ENCODE peak calls at places on chromosome 7, in nine cellular contexts. C is right lobe of liver, A is heart left ventricle, R is fibroblast of pulmonary artery, T is heart right ventricle, I is tibial artery, F is MCF 10A, E is cardiac muscle cell, Y is mammary epithelial cell. S is an unnamed sample.

GRCh38 chr7:157155959-157156358 is 17.2 kb downstream of the UBE3C start:
- DNase-seq in E (no peak), I (no peak), Y (no peak), C (no peak), R (no peak), F (no peak), A (no peak), T (no peak), S (no peak)

GRCh38 chr7:50863053-50863452 is 80.4 kb upstream of the GRB10 start:
- DNase-seq in T (no peak), C (no peak), E (no peak), A (no peak), R (no peak), Y (no peak), F (no peak), I (no peak), S (no peak)

GRCh38 chr7:66330961-66331360 is 125.8 kb downstream of the TPST1 start:
- DNase-seq in E (peak), A (peak), I (peak), C (peak), Y (no peak), T (peak), R (peak), F (no peak), S (peak)

GRCh38 chr7:54967384-54967783 is 51.4 kb upstream of the EGFR start:
- DNase-seq in T (no peak), C (no peak), A (no peak), Y (peak), E (no peak), R (peak), F (peak), I (no peak), S (no peak)

GRCh38 chr7:101996131-101996691 is 178.8 kb downstream of the CUX1 start:
- DNase-seq in R (no peak), Y (no peak), T (no peak), F (no peak), I (no peak), C (no peak), E (no peak), A (no peak), S (no peak)

GRCh38 chr7:155020996-155021395 is 18.1 kb upstream of the PAXIP1 start:
- DNase-seq in R (no peak), I (no peak), Y (no peak), A (no peak), C (no peak), F (no peak), T (no peak), E (no peak), S (no peak)

GRCh38 chr7:149776848-149777407 is 3.5 kb upstream of the ZNF467 start:
- DNase-seq in F (no peak), C (no peak), A (no peak), R (no peak), Y (no peak), E (no peak), T (no peak), I (no peak), S (no peak)

GRCh38 chr7:6365451-6365850 is 82.3 kb downstream of the DAGLB start:
- DNase-seq in T (no peak), Y (no peak), A (peak), I (no peak), C (no peak), R (no peak), E (no peak), F (no peak), S (no peak)

GRCh38 chr7:150567846-150568245 is 656 bp downstream of the GIMAP4 start:
- DNase-seq in E (no peak), F (no peak), C (no peak), T (no peak), A (no peak), R (no peak), Y (no peak), I (no peak), S (no peak)

GRCh38 chr7:11327633-11328032 is 354.0 kb downstream of the PHF14 start:
- DNase-seq in Y (no peak), C (no peak), F (no peak), A (no peak), E (no peak), I (no peak), R (no peak), T (no peak), S (no peak)

GRCh38 chr7:144481863-144482262 is 78.4 kb upstream of the NOBOX start:
- DNase-seq in T (no peak), F (no peak), C (no peak), E (no peak), R (peak), Y (no peak), I (no peak), A (no peak), S (no peak)

GRCh38 chr7:19674266-19674960 is 34.4 kb downstream of the POLR1F start:
- DNase-seq in R (peak), F (no peak), A (no peak), Y (peak), I (no peak), T (no peak), C (no peak), E (peak), S (no peak)

GRCh38 chr7:155729847-155730246 is 82.4 kb downstream of the SHH start:
- DNase-seq in I (no peak), R (peak), E (peak), C (no peak), T (no peak), F (peak), A (peak), Y (peak), S (peak)

GRCh38 chr7:74051629-74052410 is 23.8 kb downstream of the ELN start:
- DNase-seq in C (no peak), R (peak), E (peak), F (peak), Y (no peak), A (no peak), I (no peak), T (no peak), S (peak)

GRCh38 chr7:50359995-50360925 is 55.7 kb downstream of the IKZF1 start:
- DNase-seq in Y (no peak), T (no peak), F (peak), E (peak), I (no peak), C (no peak), R (no peak), A (no peak), S (peak)

GRCh38 chr7:126462405-126462804 is 790.3 kb downstream of the GRM8 start:
- DNase-seq in E (no peak), Y (no peak), T (no peak), I (no peak), C (no peak), A (no peak), F (no peak), R (no peak), S (no peak)

GRCh38 chr7:132073920-132074589 is 502.2 kb downstream of the PLXNA4 start:
- DNase-seq in T (peak), R (no peak), F (no peak), Y (no peak), C (no peak), E (no peak), I (no peak), A (peak), S (no peak)

GRCh38 chr7:87627634-87627994 is 584 bp upstream of the RUNDC3B start:
- DNase-seq in F (no peak), A (peak), E (no peak), R (peak), I (no peak), Y (no peak), C (peak), T (peak), S (peak)

GRCh38 chr7:21192662-21193061 is 235.2 kb upstream of the SP4 start:
- DNase-seq in F (peak), E (no peak), I (no peak), Y (peak), R (no peak), C (no peak), T (no peak), A (no peak), S (no peak)

GRCh38 chr7:127252736-127253288 is at the start of gene GRM8:
- DNase-seq in I (peak), T (peak), C (peak), A (no peak), E (peak), R (peak), Y (peak), F (no peak), S (peak)

GRCh38 chr7:139772837-139773236 is 5.0 kb downstream of the HIPK2 start:
- DNase-seq in Y (no peak), F (no peak), T (no peak), I (no peak), A (no peak), R (no peak), C (no peak), E (no peak), S (no peak)

GRCh38 chr7:4069268-4070095 is 612.6 kb upstream of the FOXK1 start:
- DNase-seq in A (no peak), F (no peak), E (no peak), I (no peak), Y (no peak), R (no peak), T (no peak), C (no peak), S (no peak)

GRCh38 chr7:5041047-5041446 is 4.6 kb upstream of the RBAK start:
- DNase-seq in T (no peak), R (no peak), Y (no peak), A (no peak), C (no peak), I (no peak), E (no peak), F (no peak), S (no peak)

GRCh38 chr7:36794689-36795088 is 70.4 kb upstream of the AOAH start:
- DNase-seq in R (peak), Y (peak), E (peak), A (no peak), I (no peak), C (no peak), F (peak), T (no peak), S (peak)

GRCh38 chr7:69695998-69696657 is 97.9 kb downstream of the AUTS2 start:
- DNase-seq in Y (no peak), R (no peak), I (no peak), A (no peak), E (no peak), C (no peak), F (no peak), T (no peak), S (no peak)

GRCh38 chr7:98051118-98051744 is 55.4 kb upstream of the LMTK2 start:
- DNase-seq in T (no peak), I (no peak), E (no peak), R (no peak), F (no peak), Y (no peak), A (no peak), C (no peak), S (no peak)

GRCh38 chr7:2002561-2003450 is 229.9 kb downstream of the MAD1L1 start:
- DNase-seq in Y (no peak), F (no peak), T (peak), I (peak), A (peak), C (peak), E (no peak), R (no peak), S (peak)

GRCh38 chr7:43308913-43309789 is 196.7 kb downstream of the HECW1 start:
- DNase-seq in T (no peak), C (no peak), A (no peak), R (no peak), E (no peak), F (no peak), Y (no peak), I (no peak), S (no peak)

GRCh38 chr7:99127636-99128035 is 16.3 kb downstream of the SMURF1 start:
- DNase-seq in I (no peak), T (no peak), A (no peak), R (peak), C (no peak), Y (no peak), F (no peak), E (no peak), S (no peak)

GRCh38 chr7:99128076-99128950 is 15.6 kb downstream of the SMURF1 start:
- DNase-seq in T (no peak), I (no peak), E (no peak), C (no peak), Y (no peak), F (no peak), R (no peak), A (no peak), S (no peak)

GRCh38 chr7:99131290-99131689 is 12.6 kb downstream of the SMURF1 start:
- DNase-seq in F (no peak), A (no peak), I (no peak), E (no peak), C (no peak), R (no peak), T (no peak), Y (no peak), S (no peak)

GRCh38 chr7:99129001-99129400 is 14.9 kb downstream of the SMURF1 start:
- DNase-seq in A (no peak), F (peak), C (no peak), T (no peak), I (no peak), Y (no peak), R (no peak), E (no peak), S (no peak)

GRCh38 chr7:99129536-99129935 is 14.4 kb downstream of the SMURF1 start:
- DNase-seq in T (no peak), R (no peak), Y (no peak), F (no peak), A (no peak), C (no peak), E (no peak), I (no peak), S (no peak)
- TF ChIP-seq CTCF in T (no peak), R (no peak), Y (no peak), F (no peak), A (no peak), C (no peak), E (no peak), I (no peak), S (no peak)

DNA sequence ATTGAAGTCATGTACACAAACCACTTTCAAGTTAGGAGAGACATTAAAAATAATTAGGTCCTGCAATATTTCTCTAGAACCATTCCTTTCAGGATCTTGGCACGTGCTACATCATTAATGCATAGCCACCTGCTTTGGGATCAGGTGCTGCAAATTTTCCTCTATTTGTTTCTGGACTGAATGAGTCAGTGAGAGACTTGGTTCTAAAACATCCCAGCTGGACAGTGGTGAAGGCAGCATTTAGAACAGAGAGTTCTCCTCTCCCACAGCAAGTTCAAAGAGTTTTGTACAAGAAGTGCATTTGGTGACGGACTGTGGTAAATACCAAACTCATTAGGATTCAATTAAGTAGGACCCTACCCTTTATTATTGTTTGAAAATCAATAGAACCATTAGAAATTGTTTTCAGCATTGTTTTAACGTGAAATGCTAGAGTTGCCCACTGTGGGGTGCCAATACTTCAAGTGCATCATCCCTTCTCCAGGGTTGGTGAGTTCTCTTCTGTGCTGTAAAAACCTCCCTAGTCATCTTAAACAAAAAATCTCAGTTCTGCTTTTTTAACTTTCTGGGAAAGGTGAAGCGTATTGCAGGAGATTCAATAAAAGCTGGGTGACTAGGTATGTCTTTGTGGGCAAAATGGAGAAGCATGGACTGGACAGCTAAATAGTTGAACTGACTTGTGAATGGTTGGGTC is 698.9 kb downstream of the SUGCT start:
- DNase-seq in T (no peak), C (no peak), I (no peak), Y (no peak), A (no peak), F (no peak), R (peak), E (peak), S (no peak)
- TF ChIP-seq CTCF in T (no peak), C (no peak), I (no peak), Y (peak), A (no peak), F (peak), R (peak), E (peak), S (no peak)

GRCh38 chr7:95723583-95724180 is 48.7 kb upstream of the DYNC1I1 start:
- DNase-seq in T (no peak), C (no peak), Y (peak), R (peak), I (no peak), A (peak), E (peak), F (peak), S (peak)

GRCh38 chr7:95716357-95717122 is 55.8 kb upstream of the DYNC1I1 start:
- DNase-seq in R (no peak), C (no peak), A (no peak), F (no peak), E (no peak), T (no peak), Y (no peak), I (no peak), S (no peak)

GRCh38 chr7:95715274-95715673 is 57.1 kb upstream of the DYNC1I1 start:
- DNase-seq in A (no peak), E (no peak), C (no peak), I (no peak), R (no peak), T (no peak), F (no peak), Y (no peak), S (no peak)

DNA sequence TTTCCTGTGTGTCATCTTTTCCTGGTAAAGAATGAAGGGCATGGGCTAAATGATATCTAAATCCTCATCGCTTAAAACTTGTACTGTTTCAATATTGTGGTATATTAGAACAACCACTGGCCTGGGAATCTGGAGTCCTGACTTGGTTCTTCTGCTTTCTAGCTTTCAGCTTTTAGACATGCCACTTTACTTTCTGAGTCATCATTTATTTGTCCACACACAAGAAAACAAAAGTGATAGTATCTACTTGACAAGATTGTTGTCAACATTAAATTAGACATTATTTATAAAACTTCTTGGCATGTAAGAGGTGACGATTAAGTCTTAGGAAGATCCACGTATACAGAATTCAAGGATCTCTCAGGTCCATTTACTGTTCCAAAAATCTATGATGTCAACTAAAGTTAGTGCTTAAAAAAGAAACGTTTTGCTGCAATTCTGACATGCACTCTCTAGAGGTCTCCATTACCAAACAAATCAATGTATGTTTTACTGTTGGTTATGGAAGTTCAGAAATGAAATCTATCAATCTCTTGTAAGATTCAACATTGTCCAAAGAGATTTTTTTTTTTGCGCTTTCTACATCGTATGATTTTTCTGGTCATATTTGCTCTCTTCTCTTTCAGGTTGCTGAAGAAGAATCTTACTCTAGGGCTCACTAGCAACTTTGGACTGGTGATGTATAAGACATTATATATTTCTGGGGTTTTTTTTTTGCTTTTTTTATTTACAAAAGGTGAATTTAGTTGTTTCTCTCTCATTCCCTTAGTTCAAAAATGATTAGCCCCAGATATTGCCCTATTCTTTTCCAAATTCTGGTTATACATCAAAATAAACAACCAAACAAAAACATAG is 53.6 kb upstream of the DYNC1I1 start:
- DNase-seq in F (peak), E (peak), A (no peak), R (peak), I (no peak), C (no peak), Y (no peak), T (no peak), S (no peak)
- TF ChIP-seq CTCF in F (peak), E (peak), A (peak), R (peak), I (peak), C (peak), Y (peak), T (peak), S (peak)

GRCh38 chr7:28955723-28956607 is 2.2 kb downstream of the TRIL start:
- DNase-seq in T (peak), Y (peak), I (peak), F (peak), E (peak), A (peak), R (peak), C (peak), S (peak)
- TF ChIP-seq CTCF in T (peak), Y (peak), I (peak), F (peak), E (peak), A (peak), R (peak), C (peak), S (peak)

S was measured in BE2C.